ENCODE peak calls at places on chromosomes 16 and 17, in ten cellular contexts. D is H9, W is mammary epithelial cell, S is ovary, Z is AG09309, O is GM13976, N is B cell, B is endothelial cell of umbilical vein, F is osteocyte, Q is fibroblast of pulmonary artery. G is an unnamed sample.

GRCh38 chr17:81918762-81919545 is 978 bp upstream of the SIRT7 start:
- DNase-seq in W (no peak), Q (no peak), F (no peak), S (no peak), N (no peak), Z (no peak), B (no peak), D (no peak), O (no peak), G (peak; percentile 40)

GRCh38 chr16:17509194-17509593 is 38.4 kb upstream of the XYLT1 start:
- DNase-seq in N (no peak), W (no peak), D (no peak), Z (no peak), Q (no peak), F (no peak), B (no peak), O (no peak), S (no peak), G (no peak)

GRCh38 chr17:42365136-42365535 is 23.1 kb downstream of the STAT3 start:
- DNase-seq in O (no peak), W (peak; percentile 26), Z (peak; percentile 74), D (no peak), N (no peak), B (peak; percentile 32), Q (peak; percentile 78), F (no peak), S (no peak), G (no peak)

GRCh38 chr17:32319548-32319905 is 22.4 kb downstream of the C17orf75 start:
- DNase-seq in Q (peak; percentile 64), W (peak; percentile 41), O (peak; percentile 86), F (peak; percentile 88), B (peak; percentile 57), N (peak; percentile 90), Z (no peak), D (peak; percentile 91), S (peak; percentile 81), G (peak; percentile 86)

GRCh38 chr17:511001-511690 is 158.5 kb upstream of the RPH3AL start:
- DNase-seq in S (peak; percentile 56), D (no peak), O (no peak), Z (peak; percentile 51), W (peak; percentile 55), F (no peak), N (no peak), Q (peak; percentile 41), B (no peak), G (no peak)

GRCh38 chr17:9811537-9811936 is 10.3 kb downstream of the GSG1L2 start:
- DNase-seq in F (no peak), O (no peak), B (no peak), S (no peak), D (no peak), Q (no peak), W (no peak), Z (no peak), N (no peak), G (no peak)

GRCh38 chr17:43549496-43549895 is 3.4 kb upstream of the ETV4 start:
- DNase-seq in F (no peak), N (no peak), Z (no peak), S (no peak), W (peak; percentile 17), D (peak; percentile 33), B (no peak), Q (no peak), O (no peak), G (no peak)

GRCh38 chr17:82126479-82127314 is 28.7 kb upstream of the FASN start:
- DNase-seq in Q (no peak), D (no peak), O (no peak), B (no peak), S (no peak), N (no peak), F (no peak), W (no peak), Z (no peak), G (no peak)

GRCh38 chr17:33451221-33451620 is 158.1 kb upstream of the ASIC2 start:
- DNase-seq in Z (no peak), W (no peak), Q (peak; percentile 58), S (no peak), O (no peak), D (no peak), N (no peak), B (no peak), F (no peak), G (no peak)

GRCh38 chr17:73942668-73943415 is 260.6 kb upstream of the RPL38 start:
- DNase-seq in Z (no peak), B (no peak), D (no peak), N (no peak), Q (no peak), O (no peak), F (peak; percentile 78), W (no peak), S (no peak), G (no peak)

GRCh38 chr17:350706-351435 is 1.7 kb downstream of the RPH3AL start:
- DNase-seq in Z (no peak), B (peak; percentile 95), Q (peak; percentile 56), O (no peak), S (peak; percentile 81), N (no peak), F (no peak), D (peak; percentile 27), W (peak; percentile 47), G (peak; percentile 20)

GRCh38 chr17:76626442-76626841 is 17.1 kb downstream of the ST6GALNAC1 start:
- DNase-seq in D (no peak), B (no peak), S (no peak), W (no peak), O (no peak), Z (no peak), F (no peak), N (no peak), Q (no peak), G (no peak)

GRCh38 chr17:29769225-29769624 is 146.5 kb upstream of the CORO6 start:
- DNase-seq in O (no peak), Z (no peak), N (no peak), F (no peak), Q (no peak), W (no peak), S (no peak), B (no peak), D (no peak), G (no peak)

GRCh38 chr17:17235212-17236174 is 1.5 kb downstream of the FLCN start:
- DNase-seq in B (peak; percentile 36), Z (no peak), O (no peak), N (no peak), F (no peak), Q (peak; percentile 11), S (no peak), W (peak; percentile 48), D (no peak), G (no peak)

GRCh38 chr17:5138616-5139453 is 23.0 kb downstream of the USP6 start:
- DNase-seq in W (no peak), D (peak; percentile 24), B (no peak), F (no peak), Q (no peak), N (no peak), O (no peak), S (no peak), Z (no peak), G (no peak)

GRCh38 chr17:64345691-64346376 is 44.8 kb downstream of the PECAM1 start:
- DNase-seq in S (peak; percentile 17), Z (no peak), O (no peak), N (no peak), D (no peak), W (no peak), Q (no peak), F (no peak), B (peak; percentile 83), G (no peak)

GRCh38 chr16:47888142-47888541 is 267.7 kb downstream of the ABCC12 start:
- DNase-seq in B (no peak), S (no peak), D (peak; percentile 56), Z (no peak), W (peak; percentile 40), N (no peak), Q (peak; percentile 44), O (no peak), F (no peak), G (peak; percentile 32)

GRCh38 chr16:80203821-80204220 is 337.0 kb upstream of the DYNLRB2 start:
- DNase-seq in W (peak; percentile 33), B (no peak), Z (no peak), S (no peak), Q (no peak), O (no peak), F (no peak), D (no peak), N (no peak), G (no peak)
- TF ChIP-seq CTCF in W (no peak), B (no peak), Z (no peak), S (no peak), Q (no peak), O (no peak), F (no peak), D (no peak), N (no peak), G (no peak)

GRCh38 chr16:23704772-23705516 is 8.1 kb downstream of the ERN2 start:
- DNase-seq in N (no peak), B (no peak), Z (no peak), F (no peak), D (no peak), O (no peak), Q (no peak), S (no peak), W (no peak), G (no peak)
- TF ChIP-seq CTCF in N (no peak), B (no peak), Z (no peak), F (no peak), D (no peak), O (no peak), Q (no peak), S (no peak), W (no peak), G (no peak)

DNA sequence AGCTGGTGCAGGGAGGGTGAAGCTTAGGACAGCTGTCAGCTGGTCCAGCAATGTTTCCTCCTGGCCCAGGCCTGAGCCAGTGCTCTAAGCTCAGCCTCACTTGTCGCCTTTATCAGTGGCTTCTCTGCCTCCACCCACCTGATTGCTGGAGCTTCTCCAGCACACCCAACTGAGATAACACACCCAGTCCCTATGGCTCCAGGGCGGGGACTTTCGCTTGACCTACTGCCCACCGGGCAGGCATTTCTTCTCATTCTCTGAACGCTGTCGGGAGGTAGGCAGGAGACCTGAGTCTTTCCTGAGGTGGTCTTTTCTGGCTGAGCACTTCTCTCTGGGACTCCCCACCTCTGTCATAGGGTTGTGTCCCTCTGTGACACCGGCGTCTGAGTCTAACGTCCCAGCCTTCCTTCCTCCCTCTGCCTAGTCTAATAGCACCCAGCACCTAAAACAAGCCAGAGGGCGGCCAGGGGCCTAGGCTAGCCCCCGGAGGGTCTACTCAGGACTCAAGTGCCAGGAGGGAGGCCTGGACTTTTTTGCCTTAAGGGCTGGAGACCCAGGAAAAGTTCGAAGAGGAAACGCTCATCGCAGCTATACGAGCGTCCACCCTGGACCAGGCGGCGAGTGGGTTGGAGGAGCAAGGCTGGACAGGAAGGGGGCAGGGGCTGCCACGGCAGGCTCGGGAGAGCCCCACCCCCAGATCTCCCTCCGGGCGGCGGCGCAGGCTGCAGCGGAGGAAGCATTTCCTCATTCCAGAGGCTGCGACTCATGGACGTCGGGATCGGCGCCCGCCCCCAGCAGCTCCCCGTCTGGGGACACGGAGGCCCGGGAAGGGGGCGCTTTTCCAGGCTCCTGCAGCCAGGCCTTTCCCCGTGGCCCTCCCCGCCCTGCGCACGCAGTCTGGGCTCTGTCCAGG is 756 bp downstream of the TAX1BP3 start:
- DNase-seq in Q (peak; percentile 93), W (peak; percentile 84), B (peak; percentile 92), F (peak; percentile 96), S (peak; percentile 93), O (no peak), D (peak; percentile 80), N (no peak), Z (peak; percentile 66), G (peak; percentile 90)
- TF ChIP-seq CTCF in Q (no peak), W (no peak), B (peak; percentile 17), F (peak; percentile 12), S (no peak), O (no peak), D (no peak), N (no peak), Z (peak; percentile 4), G (no peak)

GRCh38 chr16:68085259-68086071 is at the start of gene NFATC3:
- DNase-seq in B (peak; percentile 95), Z (peak; percentile 76), W (peak; percentile 93), N (peak; percentile 100), Q (peak; percentile 97), D (peak; percentile 37), O (peak; percentile 98), S (peak; percentile 99), F (peak; percentile 99), G (peak; percentile 99)
- TF ChIP-seq CTCF in B (no peak), Z (no peak), W (no peak), N (no peak), Q (no peak), D (peak; percentile 8), O (no peak), S (no peak), F (no peak), G (no peak)

G was measured in Calu3.